ENCODE peak calls at places on chromosomes 12 and 14, in ten cellular contexts. Y is RWPE1, N is adrenal gland, P is lower lobe of right lung, L is left ventricle myocardium inferior, G is fibroblast of mammary gland, D is endothelial cell, M is brain microvascular endothelial cell, B is astrocyte of the cerebellum, E is esophagus squamous epithelium. Z is an unnamed sample.

GRCh38 chr12:53626702-53627169 is 554 bp upstream of the ATF7 start:
- DNase-seq in Y (no peak), N (no peak), P (no peak), L (no peak), G (no peak), D (no peak), M (no peak), B (no peak), E (no peak), Z (no peak)

GRCh38 chr14:75459099-75459741 is 31.4 kb downstream of the JDP2 start:
- DNase-seq in Y (no peak), N (peak), P (peak), L (peak), G (no peak), D (no peak), M (no peak), B (no peak), E (no peak), Z (no peak)

GRCh38 chr14:22836301-22837058 is at the start of gene MMP14:
- DNase-seq in Y (peak), N (peak), P (peak), L (peak), G (peak), D (peak), M (peak), B (peak), E (no peak), Z (no peak)

GRCh38 chr12:69475237-69475984 is 5.2 kb downstream of the FRS2 start:
- DNase-seq in Y (no peak), N (no peak), P (no peak), L (no peak), G (peak), D (no peak), M (peak), B (no peak), E (no peak), Z (no peak)

GRCh38 chr12:96258451-96258933 is 64.3 kb downstream of the ELK3 start:
- DNase-seq in Y (no peak), N (no peak), P (no peak), L (peak), G (peak), D (no peak), M (peak), B (peak), E (no peak), Z (no peak)

GRCh38 chr14:71739273-71739990 is 192.8 kb upstream of the RGS6 start:
- DNase-seq in Y (peak), N (no peak), P (no peak), L (no peak), G (peak), D (peak), M (no peak), B (no peak), E (no peak), Z (no peak)

GRCh38 chr14:24954037-24954696 is 95.8 kb downstream of the STXBP6 start:
- DNase-seq in Y (no peak), N (no peak), P (no peak), L (no peak), G (no peak), D (no peak), M (no peak), B (no peak), E (no peak), Z (no peak)

GRCh38 chr14:75470238-75470797 is 42.5 kb downstream of the JDP2 start:
- DNase-seq in Y (no peak), N (no peak), P (peak), L (no peak), G (no peak), D (no peak), M (no peak), B (no peak), E (no peak), Z (no peak)

GRCh38 chr12:10069099-10069498 is 29.7 kb downstream of the CLEC1A start:
- DNase-seq in Y (no peak), N (no peak), P (no peak), L (no peak), G (peak), D (no peak), M (no peak), B (no peak), E (no peak), Z (no peak)

GRCh38 chr14:92880351-92880750 is 42.6 kb upstream of the CHGA start:
- DNase-seq in Y (no peak), N (no peak), P (no peak), L (no peak), G (peak), D (no peak), M (no peak), B (no peak), E (no peak), Z (no peak)

GRCh38 chr12:12735301-12735700 is 18.1 kb downstream of the CDKN1B start:
- DNase-seq in Y (no peak), N (no peak), P (no peak), L (no peak), G (peak), D (no peak), M (no peak), B (no peak), E (no peak), Z (no peak)

GRCh38 chr12:64780531-64781373 is 21.5 kb upstream of the GNS start:
- DNase-seq in Y (peak), N (peak), P (peak), L (peak), G (no peak), D (peak), M (no peak), B (no peak), E (no peak), Z (no peak)

GRCh38 chr14:101019541-101019940 is 116.0 kb upstream of the RTL1 start:
- DNase-seq in Y (no peak), N (peak), P (no peak), L (no peak), G (no peak), D (no peak), M (no peak), B (no peak), E (no peak), Z (no peak)

GRCh38 chr14:79375336-79375735 is 836.0 kb downstream of the DIO2 start:
- DNase-seq in Y (no peak), N (no peak), P (no peak), L (no peak), G (no peak), D (no peak), M (no peak), B (no peak), E (no peak), Z (no peak)

GRCh38 chr14:40796168-40796567 is 810.5 kb upstream of the LRFN5 start:
- DNase-seq in Y (no peak), N (no peak), P (no peak), L (no peak), G (no peak), D (no peak), M (no peak), B (no peak), E (no peak), Z (no peak)

GRCh38 chr12:112838731-112839130 is 47.2 kb downstream of the RPH3A start:
- DNase-seq in Y (no peak), N (no peak), P (no peak), L (no peak), G (no peak), D (no peak), M (no peak), B (no peak), E (no peak), Z (no peak)

GRCh38 chr12:121391619-121392324 is 8.1 kb upstream of the RNF34 start:
- DNase-seq in Y (peak), N (no peak), P (peak), L (no peak), G (peak), D (no peak), M (no peak), B (no peak), E (no peak), Z (no peak)

GRCh38 chr14:91302391-91302790 is 57.9 kb upstream of the GPR68 start:
- DNase-seq in Y (no peak), N (no peak), P (peak), L (no peak), G (no peak), D (no peak), M (no peak), B (no peak), E (no peak), Z (no peak)

GRCh38 chr12:15276088-15276698 is 46.1 kb upstream of the PTPRO start:
- DNase-seq in Y (peak), N (peak), P (no peak), L (no peak), G (peak), D (peak), M (peak), B (no peak), E (no peak), Z (peak)

GRCh38 chr12:95996034-95996658 is at the start of gene HAL:
- DNase-seq in Y (no peak), N (no peak), P (peak), L (peak), G (no peak), D (no peak), M (no peak), B (no peak), E (no peak), Z (no peak)

GRCh38 chr12:132152411-132152821 is 8.2 kb downstream of the NOC4L start:
- DNase-seq in Y (no peak), N (no peak), P (no peak), L (peak), G (no peak), D (no peak), M (no peak), B (no peak), E (no peak), Z (no peak)

GRCh38 chr12:6368906-6369525 is 6.3 kb downstream of the SCNN1A start:
- DNase-seq in Y (no peak), N (no peak), P (peak), L (no peak), G (no peak), D (no peak), M (no peak), B (no peak), E (no peak), Z (no peak)

GRCh38 chr12:6370576-6370935 is 4.8 kb downstream of the SCNN1A start:
- DNase-seq in Y (no peak), N (no peak), P (no peak), L (no peak), G (no peak), D (no peak), M (no peak), B (no peak), E (no peak), Z (no peak)

GRCh38 chr12:6369916-6370575 is 5.3 kb downstream of the SCNN1A start:
- DNase-seq in Y (no peak), N (no peak), P (peak), L (no peak), G (peak), D (no peak), M (no peak), B (no peak), E (no peak), Z (no peak)

GRCh38 chr12:6367065-6367968 is 8.0 kb downstream of the SCNN1A start:
- DNase-seq in Y (no peak), N (no peak), P (peak), L (no peak), G (peak), D (no peak), M (no peak), B (peak), E (no peak), Z (no peak)

GRCh38 chr12:6367969-6368892 is 7.1 kb downstream of the SCNN1A start:
- DNase-seq in Y (no peak), N (no peak), P (peak), L (no peak), G (no peak), D (no peak), M (no peak), B (no peak), E (no peak), Z (no peak)
- TF ChIP-seq CTCF in Y (no peak), N (no peak), P (no peak), L (no peak), G (no peak), D (no peak), M (no peak), B (no peak), E (no peak), Z (no peak)

DNA sequence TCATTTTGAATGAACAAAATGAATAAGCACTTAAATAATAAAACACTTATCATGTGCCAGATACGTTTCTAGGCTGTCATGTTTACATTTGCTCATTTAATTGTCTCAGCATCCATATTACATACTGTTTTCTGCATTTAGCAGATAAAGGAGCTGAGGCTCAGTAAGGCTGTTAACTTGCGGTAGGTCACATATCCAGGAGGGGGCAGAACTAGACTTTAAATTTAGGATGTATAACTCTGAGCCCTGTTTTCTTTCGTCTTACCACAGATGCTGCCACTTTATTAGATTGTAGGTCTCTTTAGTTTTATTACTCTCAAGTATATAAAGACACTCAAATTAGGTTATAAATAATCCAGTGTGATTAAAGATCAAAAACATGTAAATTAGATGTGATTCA is 17.7 kb downstream of the IRAK4 start:
- DNase-seq in Y (peak), N (no peak), P (no peak), L (no peak), G (peak), D (no peak), M (no peak), B (no peak), E (no peak), Z (no peak)
- TF ChIP-seq CTCF in Y (peak), N (peak), P (peak), L (peak), G (peak), D (peak), M (peak), B (peak), E (peak), Z (peak)

DNA sequence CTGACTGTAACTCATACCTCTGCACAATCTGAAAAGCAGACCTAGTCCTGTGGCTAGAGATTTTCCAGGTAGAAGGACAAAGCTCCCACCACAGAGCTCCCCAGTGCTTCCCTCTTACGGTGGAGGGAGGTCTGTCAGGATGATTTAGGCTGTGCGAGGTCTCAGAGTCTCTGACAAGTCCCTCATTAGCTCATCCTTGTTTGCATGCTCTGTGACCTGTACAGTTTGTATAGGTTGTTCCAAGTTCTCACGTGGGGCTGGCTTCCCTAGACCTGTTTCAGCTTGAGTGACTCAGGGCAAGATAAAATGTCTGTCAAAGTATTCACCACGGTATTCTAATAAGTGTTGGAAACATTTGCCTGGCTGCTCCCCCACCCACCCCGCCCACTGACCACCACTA is 34.8 kb downstream of the ASCL1 start:
- DNase-seq in Y (no peak), N (no peak), P (no peak), L (no peak), G (no peak), D (no peak), M (no peak), B (no peak), E (no peak), Z (no peak)
- TF ChIP-seq CTCF in Y (no peak), N (no peak), P (no peak), L (no peak), G (no peak), D (no peak), M (no peak), B (no peak), E (no peak), Z (no peak)

GRCh38 chr12:108690799-108691153 is 40.5 kb downstream of the CORO1C start:
- DNase-seq in Y (no peak), N (no peak), P (no peak), L (no peak), G (no peak), D (no peak), M (no peak), B (no peak), E (no peak), Z (no peak)

GRCh38 chr12:108690191-108690518 is 41.2 kb downstream of the CORO1C start:
- DNase-seq in Y (no peak), N (no peak), P (no peak), L (no peak), G (no peak), D (no peak), M (no peak), B (no peak), E (no peak), Z (no peak)

GRCh38 chr12:108693186-108693585 is 38.1 kb downstream of the CORO1C start:
- DNase-seq in Y (no peak), N (no peak), P (no peak), L (no peak), G (no peak), D (no peak), M (no peak), B (no peak), E (no peak), Z (no peak)

GRCh38 chr12:108691995-108692808 is 39.1 kb downstream of the CORO1C start:
- DNase-seq in Y (no peak), N (no peak), P (peak), L (peak), G (no peak), D (no peak), M (no peak), B (no peak), E (no peak), Z (no peak)

DNA sequence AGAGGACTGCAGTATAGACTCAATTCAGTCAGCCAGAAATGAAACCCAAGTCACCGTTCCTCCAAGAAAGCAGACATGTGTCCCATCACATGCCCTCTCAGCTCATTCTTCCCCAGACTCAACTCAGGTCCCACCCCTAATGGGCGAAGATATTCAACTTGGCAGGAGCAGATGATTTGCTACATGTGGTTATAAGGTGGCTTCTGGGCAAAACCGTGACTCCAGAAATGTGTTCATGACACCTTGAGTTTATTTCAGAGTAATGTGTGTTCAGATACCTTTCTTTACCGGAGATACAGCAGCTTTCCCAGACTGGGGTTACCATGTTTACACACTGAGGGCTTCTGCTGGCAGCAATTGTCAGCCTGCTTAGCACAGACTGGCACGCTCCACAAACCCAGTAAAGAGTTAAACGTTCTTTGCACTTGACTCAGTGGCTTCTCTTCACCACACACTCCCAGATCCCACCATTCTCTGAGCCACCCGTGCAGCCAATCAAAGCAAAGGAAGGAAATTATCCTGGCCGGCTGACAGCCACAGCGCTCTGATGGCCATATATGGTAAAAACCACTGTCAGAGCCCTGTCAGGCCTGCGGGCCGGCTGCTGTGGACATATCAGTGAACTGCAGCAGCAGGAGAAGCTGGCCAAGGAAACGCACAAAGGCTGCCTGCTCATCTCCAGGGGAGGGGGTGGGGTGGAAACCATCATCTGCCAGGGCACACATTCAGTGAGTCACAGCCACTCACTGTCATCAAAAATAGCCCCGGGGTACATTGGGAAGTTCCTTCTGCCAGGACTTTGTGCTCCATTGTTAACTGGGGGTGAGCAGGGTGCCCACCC is 39.9 kb downstream of the CORO1C start:
- DNase-seq in Y (peak), N (peak), P (peak), L (peak), G (peak), D (peak), M (peak), B (peak), E (peak), Z (no peak)
- TF ChIP-seq CTCF in Y (no peak), N (peak), P (peak), L (peak), G (peak), D (peak), M (peak), B (peak), E (peak), Z (no peak)

GRCh38 chr14:86055512-86055911 is 525.6 kb downstream of the FLRT2 start:
- DNase-seq in Y (no peak), N (no peak), P (no peak), L (no peak), G (peak), D (no peak), M (no peak), B (no peak), E (no peak), Z (no peak)
- TF ChIP-seq CTCF in Y (peak), N (no peak), P (no peak), L (no peak), G (peak), D (no peak), M (peak), B (no peak), E (no peak), Z (peak)

DNA sequence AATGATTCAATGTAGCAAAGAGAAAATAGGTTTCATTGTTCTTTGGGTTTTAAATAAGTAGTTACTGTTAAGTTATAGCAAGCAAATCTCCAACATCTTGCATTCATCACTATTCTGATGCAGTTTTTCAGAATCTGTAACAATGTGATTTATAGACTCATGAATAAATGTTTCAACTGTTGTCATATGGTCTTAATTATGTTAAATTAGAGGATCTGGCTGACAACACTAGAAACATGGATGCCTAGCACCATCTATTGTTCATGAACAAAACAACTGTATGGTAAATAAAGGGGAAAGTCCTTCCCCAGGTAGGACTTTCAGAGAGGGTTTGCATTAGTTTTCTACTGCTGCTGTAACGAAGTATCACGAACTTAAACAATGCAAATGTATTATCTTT is 167.9 kb downstream of the BCAT1 start:
- DNase-seq in Y (peak), N (no peak), P (no peak), L (no peak), G (peak), D (no peak), M (no peak), B (peak), E (no peak), Z (no peak)
- TF ChIP-seq CTCF in Y (no peak), N (no peak), P (no peak), L (no peak), G (peak), D (no peak), M (peak), B (no peak), E (no peak), Z (peak)

GRCh38 chr12:48021485-48022179 is 17.4 kb upstream of the COL2A1 start:
- DNase-seq in Y (peak), N (no peak), P (no peak), L (no peak), G (no peak), D (no peak), M (no peak), B (no peak), E (no peak), Z (no peak)
- TF ChIP-seq CTCF in Y (no peak), N (no peak), P (no peak), L (no peak), G (no peak), D (no peak), M (no peak), B (no peak), E (no peak), Z (no peak)

DNA sequence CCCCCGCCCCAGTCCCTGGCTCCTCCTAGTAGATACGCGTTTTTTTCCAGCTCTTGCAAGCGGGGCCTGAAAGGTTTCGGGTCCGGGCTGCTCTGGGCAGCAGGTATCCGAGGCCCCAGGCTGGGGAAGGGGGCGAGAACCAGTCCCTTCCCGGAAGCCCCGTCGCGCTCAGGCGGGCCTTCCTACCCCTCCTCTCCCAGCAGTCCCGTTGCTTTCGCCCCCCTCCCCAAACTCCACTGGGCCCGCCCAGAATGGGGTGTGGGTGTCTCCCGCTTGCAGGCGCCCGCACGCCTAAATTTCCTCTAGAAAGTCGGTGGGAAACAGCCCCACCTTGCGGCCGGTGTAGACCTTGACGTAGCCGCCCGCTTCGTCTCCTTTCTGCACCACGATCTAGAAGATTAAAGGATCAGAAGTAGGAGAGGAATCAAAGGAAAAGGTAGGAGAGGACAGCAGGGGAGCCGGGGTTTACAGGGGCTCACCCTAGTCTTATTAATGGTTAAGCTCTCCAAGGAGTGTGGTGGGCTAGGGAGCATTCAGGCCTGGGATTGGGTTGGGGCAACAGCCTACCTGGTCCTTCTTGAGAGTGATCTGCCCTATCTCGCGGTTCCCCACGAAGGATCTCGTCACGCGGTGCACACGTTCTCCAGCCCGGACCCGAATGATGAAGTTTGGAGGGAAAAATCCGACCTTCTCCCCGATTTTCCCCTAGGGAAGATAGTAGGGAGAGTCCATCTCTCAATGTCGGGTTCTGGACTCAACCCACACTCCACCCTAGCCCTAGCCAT is 7.3 kb downstream of the STAC3 start:
- DNase-seq in Y (peak), N (peak), P (peak), L (peak), G (peak), D (peak), M (peak), B (peak), E (no peak), Z (peak)
- TF ChIP-seq CTCF in Y (peak), N (peak), P (peak), L (peak), G (peak), D (peak), M (peak), B (peak), E (peak), Z (peak)

Z was measured in D721Med.